ENCODE peak calls at places on chromosomes 3 and 15, in five cellular contexts. Y is cardiac fibroblast, A is upper lobe of right lung, F is left ventricle myocardium inferior, G is tibial artery. S is an unnamed sample.

GRCh38 chr15:35448294-35448693 is 97.7 kb downstream of the DPH6 start:
- DNase-seq in A (no peak), F (no peak), G (no peak), Y (peak; percentile 37), S (no peak)

GRCh38 chr3:173770011-173770410 is 372.5 kb downstream of the NLGN1 start:
- DNase-seq in A (no peak), G (no peak), F (no peak), Y (peak; percentile 43), S (no peak)

GRCh38 chr3:73511555-73511954 is 113.2 kb downstream of the PDZRN3 start:
- DNase-seq in A (no peak), Y (no peak), G (no peak), F (no peak), S (no peak)

GRCh38 chr3:56689303-56689702 is 6.2 kb upstream of the TASOR start:
- DNase-seq in G (no peak), F (no peak), A (no peak), Y (no peak), S (no peak)

GRCh38 chr3:123818921-123819429 is 65.2 kb downstream of the MYLK start:
- DNase-seq in Y (peak; percentile 73), A (no peak), F (no peak), G (no peak), S (no peak)

GRCh38 chr3:97138914-97139541 is 324.6 kb downstream of the EPHA6 start:
- DNase-seq in F (no peak), A (no peak), Y (peak; percentile 0), G (no peak), S (no peak)

GRCh38 chr15:87609474-87609873 is 647.1 kb downstream of the NTRK3 start:
- DNase-seq in F (no peak), Y (peak; percentile 98), A (no peak), G (no peak), S (no peak)

GRCh38 chr3:176919836-176920760 is 277.2 kb downstream of the TBL1XR1 start:
- DNase-seq in G (no peak), A (no peak), Y (peak; percentile 92), F (no peak), S (no peak)

GRCh38 chr3:59809750-59810444 is 760.1 kb upstream of the CFAP20DC start:
- DNase-seq in Y (peak; percentile 52), G (no peak), F (no peak), A (no peak), S (peak; percentile 48)

GRCh38 chr3:129023909-129024308 is 22.8 kb downstream of the EFCC1 start:
- DNase-seq in Y (peak; percentile 40), F (no peak), A (no peak), G (no peak), S (no peak)

GRCh38 chr3:42880183-42880582 is 4.5 kb upstream of the CYP8B1 start:
- DNase-seq in G (no peak), Y (no peak), A (no peak), F (no peak), S (no peak)
- H3K4me3 ChIP-seq in G (peak overlapping the region; percentile 65), Y (peak overlapping the region; percentile 65), A (peak overlapping the region; percentile 68), F (peak overlapping the region; percentile 74), S (no peak overlapping the region)

GRCh38 chr15:90930861-90931629 is 1.3 kb downstream of the HDDC3 start:
- DNase-seq in Y (peak; percentile 26), G (no peak), A (no peak), F (no peak), S (no peak)

GRCh38 chr15:90934256-90934948 is 683 bp upstream of the UNC45A start:
- DNase-seq in G (peak; percentile 92), A (peak; percentile 92), Y (peak; percentile 86), F (peak; percentile 84), S (peak; percentile 67)

GRCh38 chr15:90933310-90933709 is 961 bp upstream of the HDDC3 start:
- DNase-seq in A (no peak), Y (no peak), G (no peak), F (no peak), S (no peak)

GRCh38 chr15:90931737-90932659 is at the start of gene HDDC3:
- DNase-seq in G (peak; percentile 94), Y (peak; percentile 84), A (peak; percentile 96), F (peak; percentile 94), S (peak; percentile 66)

GRCh38 chr15:90932660-90932991 is 277 bp upstream of the HDDC3 start:
- DNase-seq in F (no peak), G (no peak), Y (no peak), A (no peak), S (no peak)
- TF ChIP-seq CTCF in F (no peak), G (no peak), Y (no peak), A (no peak), S (no peak)

GRCh38 chr3:3991598-3991997 is 192.4 kb downstream of the LRRN1 start:
- DNase-seq in F (no peak), A (no peak), Y (no peak), G (no peak), S (no peak)
- H3K4me3 ChIP-seq in F (no peak overlapping the region), A (no peak overlapping the region), Y (no peak overlapping the region), G (no peak overlapping the region), S (no peak overlapping the region)

GRCh38 chr15:90286678-90287077 is 21.2 kb downstream of the NGRN start:
- DNase-seq in G (no peak), A (no peak), Y (peak; percentile 38), F (no peak), S (no peak)
- TF ChIP-seq CTCF in G (no peak), A (peak; percentile 43), Y (no peak), F (peak; percentile 52), S (peak; percentile 64)

S was measured in LNCaP clone FGC.